ENCODE peak calls at places on chromosomes 4 and X, in five cellular contexts. Q, G, W, Z and N are unnamed samples. For H3K9me3, the result is how much of the 10 kb centered on the place peaks cover.

GRCh38 chrX:140440891-140441290 is 64.0 kb downstream of the SOX3 start:
- DNase-seq in Q (peak), G (no peak), W (no peak), Z (no peak), N (no peak)

GRCh38 chr4:67881226-67881625 is 2.6 kb downstream of the TMPRSS11D start:
- DNase-seq in Q (no peak), G (no peak), W (no peak), Z (no peak), N (no peak)

GRCh38 chrX:39956803-39957394 is 140.9 kb downstream of the BCOR start:
- DNase-seq in Q (no peak), G (no peak), W (no peak), Z (no peak), N (no peak)

GRCh38 chrX:96435636-96436035 is 249.0 kb upstream of the DIAPH2 start:
- DNase-seq in Q (peak), G (no peak), W (no peak), Z (no peak), N (no peak)

GRCh38 chr4:107018336-107018735 is 17.8 kb downstream of the DKK2 start:
- DNase-seq in Q (no peak), G (no peak), W (no peak), Z (no peak), N (no peak)

GRCh38 chr4:133450813-133451212 is 301.7 kb downstream of the PCDH10 start:
- DNase-seq in Q (no peak), G (no peak), W (no peak), Z (no peak), N (no peak)

GRCh38 chr4:6023766-6024165 is 5.5 kb upstream of the C4orf50 start:
- DNase-seq in Q (no peak), G (no peak), W (peak), Z (no peak), N (no peak)

GRCh38 chr4:130257271-130257670 is 1161.3 kb downstream of the C4orf33 start:
- DNase-seq in Q (peak), G (no peak), W (no peak), Z (no peak), N (no peak)

GRCh38 chrX:150575415-150575814 is 7.0 kb downstream of the MTM1 start:
- DNase-seq in Q (peak), G (peak), W (peak), Z (peak), N (peak)

GRCh38 chr4:7725951-7726350 is 213.7 kb downstream of the AFAP1 start:
- DNase-seq in Q (peak), G (no peak), W (no peak), Z (no peak), N (no peak)

GRCh38 chrX:75603833-75604232 is 81.0 kb upstream of the ZDHHC15 start:
- DNase-seq in Q (peak), G (no peak), W (no peak), Z (no peak), N (no peak)

GRCh38 chrX:151370906-151371305 is 26.1 kb upstream of the VMA21 start:
- DNase-seq in Q (no peak), G (no peak), W (no peak), Z (no peak), N (no peak)

GRCh38 chrX:68163446-68163845 is 269.8 kb downstream of the OPHN1 start:
- DNase-seq in Q (peak), G (no peak), W (no peak), Z (no peak), N (no peak)

GRCh38 chr4:36722986-36723385 is 441.6 kb downstream of the DTHD1 start:
- DNase-seq in Q (no peak), G (no peak), W (no peak), Z (no peak), N (no peak)
- TF ChIP-seq CTCF in Q (no peak), G (no peak), W (no peak), Z (no peak), N (no peak)

GRCh38 chrX:152845618-152846240 is 14.9 kb downstream of the NSDHL start:
- DNase-seq in Q (no peak), G (no peak), W (no peak), Z (no peak), N (no peak)

GRCh38 chrX:152847281-152847680 is 16.4 kb downstream of the NSDHL start:
- DNase-seq in Q (no peak), G (no peak), W (no peak), Z (no peak), N (no peak)

GRCh38 chrX:152853986-152854385 is 23.1 kb downstream of the NSDHL start:
- DNase-seq in Q (no peak), G (no peak), W (no peak), Z (no peak), N (no peak)

DNA sequence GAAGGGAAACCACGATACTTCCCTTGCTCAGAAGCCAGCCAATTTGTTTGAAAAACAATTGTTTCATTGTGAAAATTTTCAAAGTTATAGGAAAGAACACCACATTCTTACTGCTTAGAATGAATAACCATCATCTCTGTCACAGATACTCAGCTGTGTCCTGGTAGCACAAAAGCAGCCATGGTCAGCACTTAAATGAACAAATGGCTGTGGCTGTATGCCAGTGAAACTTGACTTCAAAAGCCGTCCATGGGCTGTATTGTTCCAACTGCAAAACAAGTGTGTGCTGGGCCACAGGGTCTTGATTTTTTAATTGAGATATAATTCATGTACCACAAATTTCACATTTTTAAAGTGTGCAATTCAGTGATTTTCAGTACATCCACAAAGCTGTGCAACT is 19.6 kb downstream of the NSDHL start:
- DNase-seq in Q (no peak), G (no peak), W (no peak), Z (no peak), N (no peak)
- H3K9me3 ChIP-seq in Q (under half), G (under half), W (under half), Z (under half), N (under half)

DNA sequence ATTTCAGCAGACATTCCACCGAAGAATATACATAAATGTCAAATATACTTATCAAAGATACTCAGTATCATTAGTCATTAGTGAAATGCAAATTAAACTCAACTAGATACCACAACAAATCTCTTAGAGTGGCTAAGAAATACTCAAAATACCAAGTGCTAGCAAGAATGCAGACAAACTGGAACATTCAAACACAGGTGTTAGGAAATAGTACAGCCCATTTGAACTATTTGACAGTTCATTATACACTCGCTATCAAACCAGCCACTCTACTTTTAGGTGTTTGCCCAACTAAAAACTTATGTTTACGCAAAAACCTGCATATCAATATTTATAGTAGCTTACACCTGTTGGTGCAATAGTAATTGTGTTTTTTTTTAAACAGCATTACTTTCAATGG is 8.8 kb downstream of the ADAM29 start:
- DNase-seq in Q (no peak), G (no peak), W (no peak), Z (no peak), N (no peak)
- H3K27ac ChIP-seq in Q (no peak), G (no peak), W (no peak), Z (no peak), N (no peak)

DNA sequence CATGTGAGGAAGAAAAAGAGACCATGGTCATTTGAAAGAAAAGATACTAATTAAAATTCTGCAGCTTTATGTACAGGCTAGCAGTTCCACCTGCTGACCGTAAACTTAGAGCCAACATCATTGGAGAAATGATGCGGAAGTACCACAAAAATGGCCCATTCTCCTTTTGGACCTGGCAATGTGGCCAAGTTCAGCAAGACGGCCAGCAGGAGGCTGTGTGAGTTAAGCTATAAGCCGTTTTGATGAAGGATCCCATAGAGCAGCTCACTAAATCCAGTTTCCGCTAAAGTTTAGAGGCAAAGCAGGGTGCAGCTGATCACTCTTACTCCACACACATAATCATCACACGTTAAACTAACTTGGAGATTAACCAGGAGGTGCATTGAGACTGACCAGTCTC is 133.8 kb downstream of the LDB2 start:
- DNase-seq in Q (peak), G (no peak), W (no peak), Z (no peak), N (no peak)
- TF ChIP-seq CTCF in Q (peak), G (no peak), W (no peak), Z (no peak), N (no peak)